ENCODE peak calls at places on chromosomes 16 and 17, in seven cellular contexts. Z, U, Y, N, J, V and F are unnamed samples.

GRCh38 chr17:79777166-79777843 is 643 bp upstream of the CBX2 start:
- DNase-seq in N (peak; percentile 32), Y (no peak), V (no peak), Z (no peak), U (peak; percentile 46), J (peak; percentile 70), F (peak; percentile 80)

GRCh38 chr17:14464741-14465140 is 163.9 kb downstream of the HS3ST3B1 start:
- DNase-seq in V (no peak), U (no peak), N (peak; percentile 70), J (no peak), Z (no peak), Y (no peak), F (no peak)

GRCh38 chr17:31533546-31534155 is 142.2 kb downstream of the RAB11FIP4 start:
- DNase-seq in N (peak; percentile 88), Z (no peak), U (no peak), J (no peak), V (peak; percentile 39), Y (no peak), F (peak; percentile 32)

GRCh38 chr16:67647111-67647651 is 2.2 kb downstream of the CARMIL2 start:
- DNase-seq in Y (no peak), V (no peak), N (no peak), U (no peak), J (no peak), Z (no peak), F (no peak)

GRCh38 chr16:88561485-88562369 is 8.5 kb upstream of the ZC3H18 start:
- DNase-seq in N (peak; percentile 43), Y (peak; percentile 76), V (no peak), Z (peak; percentile 78), U (peak; percentile 39), J (peak; percentile 59), F (peak; percentile 55)

GRCh38 chr17:79026345-79027273 is 2.6 kb downstream of the C1QTNF1 start:
- DNase-seq in Z (peak; percentile 48), Y (no peak), J (peak; percentile 10), N (peak; percentile 68), U (no peak), V (no peak), F (no peak)

GRCh38 chr16:67814567-67814966 is 7.9 kb downstream of the TSNAXIP1 start:
- DNase-seq in V (no peak), Z (no peak), J (no peak), Y (no peak), N (no peak), U (no peak), F (no peak)

GRCh38 chr17:14925498-14925897 is 339.6 kb downstream of the PMP22 start:
- DNase-seq in J (no peak), V (no peak), Y (no peak), Z (no peak), N (no peak), U (no peak), F (no peak)

GRCh38 chr17:8162232-8162996 is at the start of gene VAMP2:
- DNase-seq in U (peak; percentile 59), Y (peak; percentile 90), Z (peak; percentile 91), N (peak; percentile 50), J (peak; percentile 88), V (no peak), F (peak; percentile 79)

GRCh38 chr17:37147301-37147812 is 198.6 kb downstream of the AATF start:
- DNase-seq in Z (no peak), Y (no peak), N (peak; percentile 33), U (no peak), V (no peak), J (no peak), F (no peak)

GRCh38 chr17:2018716-2019490 is 6.2 kb downstream of the RTN4RL1 start:
- DNase-seq in J (no peak), Y (no peak), V (no peak), Z (no peak), U (no peak), N (no peak), F (no peak)

GRCh38 chr17:3976675-3977171 is 12.5 kb upstream of the ATP2A3 start:
- DNase-seq in Y (no peak), Z (no peak), V (no peak), N (no peak), J (no peak), U (no peak), F (no peak)

GRCh38 chr17:55577687-55578086 is 66.4 kb upstream of the SMIM36 start:
- DNase-seq in J (peak; percentile 55), V (peak; percentile 16), Y (no peak), N (peak; percentile 19), U (no peak), Z (no peak), F (peak; percentile 74)

GRCh38 chr17:62950067-62950466 is 16.0 kb upstream of the TANC2 start:
- DNase-seq in Y (no peak), V (no peak), U (no peak), J (no peak), Z (no peak), N (peak; percentile 45), F (no peak)

GRCh38 chr16:61148930-61149329 is 887.3 kb downstream of the CDH8 start:
- DNase-seq in Y (no peak), J (no peak), U (no peak), Z (no peak), N (no peak), V (no peak), F (no peak)

GRCh38 chr16:55370762-55371482 is 46.9 kb downstream of the IRX6 start:
- DNase-seq in V (no peak), Y (peak; percentile 19), U (peak; percentile 34), J (peak; percentile 25), N (peak; percentile 8), Z (no peak), F (no peak)

GRCh38 chr16:75064403-75065148 is 52.0 kb downstream of the LDHD start:
- DNase-seq in U (no peak), Y (no peak), Z (no peak), V (no peak), J (peak; percentile 46), N (peak; percentile 39), F (peak; percentile 85)

GRCh38 chr17:77400445-77400870 is 259.7 kb downstream of the SEC14L1 start:
- DNase-seq in J (peak; percentile 84), V (no peak), Y (no peak), Z (peak; percentile 87), N (no peak), U (no peak), F (peak; percentile 91)

GRCh38 chr17:78935419-78936323 is 10.5 kb upstream of the TIMP2 start:
- DNase-seq in Y (no peak), Z (no peak), J (no peak), U (no peak), V (no peak), N (peak; percentile 99), F (no peak)

GRCh38 chr16:67530013-67530939 is 1.6 kb downstream of the RIPOR1 start:
- DNase-seq in N (peak; percentile 76), Y (peak; percentile 80), Z (peak; percentile 78), U (peak; percentile 17), V (no peak), J (peak; percentile 55), F (no peak)

GRCh38 chr17:1030684-1031557 is 34.0 kb downstream of the TIMM22 start:
- DNase-seq in N (no peak), V (no peak), Z (no peak), J (no peak), Y (no peak), U (no peak), F (no peak)

GRCh38 chr16:1770328-1771071 is 843 bp downstream of the NME3 start:
- DNase-seq in U (peak; percentile 41), V (no peak), Z (no peak), J (peak; percentile 50), Y (peak; percentile 67), N (peak; percentile 47), F (no peak)

GRCh38 chr17:69524854-69525253 is 110.4 kb downstream of the MAP2K6 start:
- DNase-seq in N (no peak), J (no peak), U (no peak), Z (no peak), Y (no peak), V (no peak), F (no peak)

GRCh38 chr16:79543219-79543618 is 57.3 kb downstream of the MAF start:
- DNase-seq in V (no peak), Z (no peak), U (no peak), J (no peak), N (no peak), Y (no peak), F (no peak)

GRCh38 chr16:50974438-50975036 is 176.5 kb downstream of the SALL1 start:
- DNase-seq in J (no peak), V (peak; percentile 71), Z (no peak), U (no peak), Y (no peak), N (no peak), F (no peak)

GRCh38 chr16:81645303-81645702 is 133.8 kb upstream of the PLCG2 start:
- DNase-seq in J (no peak), Z (no peak), N (peak; percentile 85), V (peak; percentile 78), U (no peak), Y (peak; percentile 54), F (no peak)

GRCh38 chr16:73019456-73020362 is 28.2 kb downstream of the ZFHX3 start:
- DNase-seq in Z (no peak), N (peak; percentile 89), V (peak; percentile 26), U (no peak), J (no peak), Y (no peak), F (no peak)

GRCh38 chr16:66728117-66728787 is 23.2 kb downstream of the DYNC1LI2 start:
- DNase-seq in Y (no peak), U (peak; percentile 43), V (no peak), J (no peak), N (peak; percentile 67), Z (no peak), F (no peak)

GRCh38 chr17:3956983-3957382 is 7.3 kb downstream of the ATP2A3 start:
- DNase-seq in J (no peak), Z (no peak), Y (no peak), V (no peak), N (no peak), U (no peak), F (no peak)

GRCh38 chr17:2710804-2711607 is 558 bp downstream of the CLUH start:
- DNase-seq in V (peak; percentile 65), Z (peak; percentile 61), N (no peak), J (peak; percentile 58), Y (no peak), U (no peak), F (peak; percentile 46)

GRCh38 chr17:50437409-50437808 is 11.4 kb downstream of the ACSF2 start:
- DNase-seq in Z (no peak), U (no peak), J (no peak), Y (no peak), V (no peak), N (no peak), F (no peak)

GRCh38 chr17:59331929-59332889 is 754 bp downstream of the YPEL2 start:
- DNase-seq in Y (peak; percentile 50), U (no peak), V (no peak), N (no peak), Z (no peak), J (peak; percentile 60), F (peak; percentile 21)

GRCh38 chr17:31392002-31392855 is 754 bp downstream of the RAB11FIP4 start:
- DNase-seq in N (no peak), J (no peak), Y (peak; percentile 58), V (no peak), Z (peak; percentile 57), U (peak; percentile 23), F (no peak)

GRCh38 chr17:33981713-33982601 is 273.1 kb upstream of the CCL2 start:
- DNase-seq in J (no peak), Z (no peak), U (no peak), N (no peak), V (no peak), Y (no peak), F (no peak)

GRCh38 chr16:63596716-63597115 is 1525.1 kb downstream of the CDH11 start:
- DNase-seq in Y (no peak), N (no peak), U (no peak), Z (no peak), V (no peak), J (no peak), F (no peak)

GRCh38 chr17:3888343-3889171 is 4.3 kb downstream of the CAMKK1 start:
- DNase-seq in Y (no peak), J (no peak), U (no peak), N (peak; percentile 94), Z (no peak), V (no peak), F (peak; percentile 24)